ENCODE peak calls at places on chromosome 19, in six cellular contexts. One of them, this sample, is unnamed.

GRCh38 chr19:40805258-40805868 is 6.4 kb downstream of the EGLN2 start:
- DNase-seq in fibroblast of lung: no peak
- DNase-seq in lower lobe of right lung: no peak
- DNase-seq in GM23248: no peak
- DNase-seq in neuronal stem cell: no peak
- DNase-seq in tibial nerve: no peak
- DNase-seq in this sample: no peak

GRCh38 chr19:57655443-57655842 is 13.3 kb upstream of the ZSCAN4 start:
- DNase-seq in fibroblast of lung: no peak
- DNase-seq in GM23248: no peak
- DNase-seq in tibial nerve: no peak
- DNase-seq in lower lobe of right lung: no peak
- DNase-seq in neuronal stem cell: no peak
- DNase-seq in this sample: no peak

GRCh38 chr19:14370169-14370998 is 10.9 kb upstream of the ADGRE5 start:
- DNase-seq in tibial nerve: no peak
- DNase-seq in lower lobe of right lung: peak
- DNase-seq in fibroblast of lung: no peak
- DNase-seq in neuronal stem cell: no peak
- DNase-seq in GM23248: peak
- DNase-seq in this sample: peak

GRCh38 chr19:8387688-8388611 is 2.2 kb upstream of the RAB11B start:
- DNase-seq in fibroblast of lung: no peak
- DNase-seq in tibial nerve: no peak
- DNase-seq in lower lobe of right lung: peak
- DNase-seq in neuronal stem cell: no peak
- DNase-seq in GM23248: no peak
- DNase-seq in this sample: peak

GRCh38 chr19:40583283-40583682 is 6.6 kb downstream of the SHKBP1 start:
- DNase-seq in neuronal stem cell: no peak
- DNase-seq in lower lobe of right lung: no peak
- DNase-seq in fibroblast of lung: no peak
- DNase-seq in GM23248: no peak
- DNase-seq in tibial nerve: no peak
- DNase-seq in this sample: no peak

GRCh38 chr19:18415177-18415867 is 3.9 kb upstream of the SSBP4 start:
- DNase-seq in lower lobe of right lung: peak
- DNase-seq in GM23248: peak
- DNase-seq in tibial nerve: peak
- DNase-seq in fibroblast of lung: peak
- DNase-seq in neuronal stem cell: no peak
- DNase-seq in this sample: peak

GRCh38 chr19:48674921-48675824 is 2.4 kb upstream of the NTN5 start:
- DNase-seq in GM23248: peak
- DNase-seq in neuronal stem cell: peak
- DNase-seq in fibroblast of lung: peak
- DNase-seq in lower lobe of right lung: peak
- DNase-seq in tibial nerve: peak
- DNase-seq in this sample: peak

GRCh38 chr19:2089001-2089711 is 7.0 kb downstream of the MOB3A start:
- DNase-seq in lower lobe of right lung: no peak
- DNase-seq in GM23248: peak
- DNase-seq in tibial nerve: no peak
- DNase-seq in neuronal stem cell: no peak
- DNase-seq in fibroblast of lung: no peak
- DNase-seq in this sample: peak

GRCh38 chr19:3176715-3177501 is 1.7 kb upstream of the S1PR4 start:
- DNase-seq in lower lobe of right lung: peak
- DNase-seq in neuronal stem cell: no peak
- DNase-seq in tibial nerve: no peak
- DNase-seq in fibroblast of lung: peak
- DNase-seq in GM23248: peak
- DNase-seq in this sample: peak

GRCh38 chr19:29971648-29972047 is 29.6 kb downstream of the URI1 start:
- DNase-seq in neuronal stem cell: no peak
- DNase-seq in fibroblast of lung: no peak
- DNase-seq in tibial nerve: no peak
- DNase-seq in lower lobe of right lung: no peak
- DNase-seq in GM23248: no peak
- DNase-seq in this sample: no peak

GRCh38 chr19:38733493-38734175 is 10.6 kb downstream of the CAPN12 start:
- DNase-seq in GM23248: peak
- DNase-seq in neuronal stem cell: no peak
- DNase-seq in fibroblast of lung: no peak
- DNase-seq in lower lobe of right lung: peak
- DNase-seq in tibial nerve: no peak
- DNase-seq in this sample: peak

GRCh38 chr19:2171349-2172145 is 7.8 kb downstream of the DOT1L start:
- DNase-seq in GM23248: no peak
- DNase-seq in tibial nerve: no peak
- DNase-seq in fibroblast of lung: peak
- DNase-seq in lower lobe of right lung: peak
- DNase-seq in neuronal stem cell: no peak
- DNase-seq in this sample: no peak

GRCh38 chr19:6425732-6426686 is 1.4 kb upstream of the KHSRP start:
- DNase-seq in GM23248: no peak
- DNase-seq in neuronal stem cell: no peak
- DNase-seq in fibroblast of lung: no peak
- DNase-seq in lower lobe of right lung: no peak
- DNase-seq in tibial nerve: no peak
- DNase-seq in this sample: peak

GRCh38 chr19:28555317-28555716 is 657.6 kb downstream of the UQCRFS1 start:
- DNase-seq in lower lobe of right lung: no peak
- DNase-seq in GM23248: no peak
- DNase-seq in neuronal stem cell: no peak
- DNase-seq in fibroblast of lung: no peak
- DNase-seq in tibial nerve: no peak
- DNase-seq in this sample: no peak

GRCh38 chr19:56321981-56322558 is 7.4 kb upstream of the ZSCAN5A start:
- DNase-seq in lower lobe of right lung: no peak
- DNase-seq in GM23248: no peak
- DNase-seq in fibroblast of lung: no peak
- DNase-seq in tibial nerve: no peak
- DNase-seq in neuronal stem cell: no peak
- DNase-seq in this sample: peak

GRCh38 chr19:30349131-30349730 is 23.0 kb upstream of the ZNF536 start:
- DNase-seq in GM23248: no peak
- DNase-seq in tibial nerve: no peak
- DNase-seq in neuronal stem cell: no peak
- DNase-seq in fibroblast of lung: no peak
- DNase-seq in lower lobe of right lung: no peak
- DNase-seq in this sample: no peak

GRCh38 chr19:50315773-50316448 is 13.3 kb downstream of the KCNC3 start:
- DNase-seq in GM23248: peak
- DNase-seq in fibroblast of lung: no peak
- DNase-seq in tibial nerve: no peak
- DNase-seq in neuronal stem cell: no peak
- DNase-seq in lower lobe of right lung: no peak
- DNase-seq in this sample: peak

GRCh38 chr19:50312967-50313811 is 16.0 kb downstream of the KCNC3 start:
- DNase-seq in fibroblast of lung: no peak
- DNase-seq in lower lobe of right lung: no peak
- DNase-seq in tibial nerve: no peak
- DNase-seq in GM23248: no peak
- DNase-seq in neuronal stem cell: no peak
- DNase-seq in this sample: no peak

GRCh38 chr19:50313812-50314536 is 15.2 kb downstream of the KCNC3 start:
- DNase-seq in fibroblast of lung: no peak
- DNase-seq in GM23248: no peak
- DNase-seq in neuronal stem cell: no peak
- DNase-seq in tibial nerve: no peak
- DNase-seq in lower lobe of right lung: no peak
- DNase-seq in this sample: no peak

GRCh38 chr19:50317115-50317514 is 12.1 kb downstream of the KCNC3 start:
- DNase-seq in tibial nerve: no peak
- DNase-seq in GM23248: no peak
- DNase-seq in neuronal stem cell: no peak
- DNase-seq in fibroblast of lung: no peak
- DNase-seq in lower lobe of right lung: no peak
- DNase-seq in this sample: no peak

DNA sequence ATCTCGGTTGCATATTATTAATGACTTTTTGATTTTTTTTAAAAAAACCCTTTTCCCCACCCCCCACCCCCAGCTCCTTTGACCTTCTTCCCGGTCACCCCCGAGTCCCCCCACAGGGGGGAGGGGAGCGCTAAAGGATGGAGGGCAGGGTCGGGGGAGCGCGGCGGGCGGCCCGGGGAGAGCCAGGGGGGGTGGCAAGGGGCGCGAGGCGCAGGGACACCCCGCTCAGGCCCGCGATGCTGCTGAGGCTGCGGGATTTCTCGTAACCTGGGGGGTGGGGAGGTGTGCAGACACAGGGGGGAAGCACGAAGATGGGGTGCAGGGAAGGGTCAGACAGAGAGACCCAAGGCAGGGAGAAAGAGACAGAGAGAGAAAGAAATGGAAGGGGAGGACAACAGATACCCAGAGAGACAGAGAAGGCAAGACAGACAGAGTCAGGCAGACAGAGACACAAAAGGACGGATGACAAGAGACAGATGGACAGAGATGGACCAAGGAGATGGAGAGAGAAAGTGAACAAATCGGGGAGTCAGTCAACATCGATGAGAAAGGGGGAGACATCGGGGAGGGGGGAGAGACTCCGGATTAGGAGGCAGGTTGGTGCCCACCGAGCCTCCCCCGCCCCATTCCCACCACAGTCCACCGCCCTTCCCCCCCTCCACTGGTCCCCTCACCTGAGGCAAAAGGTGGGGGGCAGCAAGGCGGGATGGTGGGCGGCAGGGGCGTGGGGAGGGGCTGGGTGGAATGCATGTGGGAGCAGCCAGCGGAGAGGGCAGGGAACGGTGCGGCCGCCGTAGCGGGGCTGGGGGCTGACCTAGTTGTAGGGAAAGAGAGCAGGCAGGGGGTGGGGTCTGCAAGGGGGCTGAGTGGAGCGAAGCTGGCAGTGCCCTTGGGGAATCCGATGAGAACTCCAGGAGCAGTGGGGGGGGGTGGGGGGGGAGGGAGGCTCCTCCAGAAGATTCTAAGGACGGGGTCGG is 14.2 kb downstream of the KCNC3 start:
- DNase-seq in fibroblast of lung: no peak
- DNase-seq in neuronal stem cell: no peak
- DNase-seq in tibial nerve: no peak
- DNase-seq in GM23248: no peak
- DNase-seq in lower lobe of right lung: no peak
- DNase-seq in this sample: no peak
- H3K4me3 ChIP-seq in fibroblast of lung: no peak
- H3K4me3 ChIP-seq in neuronal stem cell: peak
- H3K4me3 ChIP-seq in tibial nerve: no peak
- H3K4me3 ChIP-seq in GM23248: no peak
- H3K4me3 ChIP-seq in lower lobe of right lung: no peak
- H3K4me3 ChIP-seq in this sample: no peak

GRCh38 chr19:52191951-52192350 is 2.1 kb downstream of the PPP2R1A start:
- DNase-seq in neuronal stem cell: no peak
- DNase-seq in GM23248: no peak
- DNase-seq in fibroblast of lung: peak
- DNase-seq in tibial nerve: no peak
- DNase-seq in lower lobe of right lung: no peak
- DNase-seq in this sample: no peak
- H3K4me3 ChIP-seq in neuronal stem cell: no peak
- H3K4me3 ChIP-seq in GM23248: peak
- H3K4me3 ChIP-seq in fibroblast of lung: peak
- H3K4me3 ChIP-seq in tibial nerve: no peak
- H3K4me3 ChIP-seq in lower lobe of right lung: peak
- H3K4me3 ChIP-seq in this sample: peak

DNA sequence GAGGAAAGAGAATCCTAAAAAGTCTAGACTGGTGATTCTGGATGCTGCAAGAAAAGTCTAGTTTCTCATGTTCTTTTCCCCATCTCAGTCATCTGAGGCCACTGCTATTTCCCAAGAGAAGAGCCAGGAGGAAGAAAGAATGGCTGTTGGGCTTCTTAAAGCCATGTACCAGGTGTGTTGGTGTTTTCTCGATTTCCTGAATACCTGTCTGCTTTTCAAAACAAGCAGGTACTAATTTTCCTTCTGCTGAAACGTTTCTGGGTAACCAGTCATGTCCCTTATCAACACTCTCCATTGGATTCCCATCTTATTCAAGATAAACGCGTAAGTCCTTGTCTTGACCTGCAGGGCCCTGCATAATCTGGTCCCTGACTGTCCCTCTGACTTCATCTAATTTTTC is 1.1 kb downstream of the ZNF570 start:
- DNase-seq in fibroblast of lung: no peak
- DNase-seq in GM23248: peak
- DNase-seq in lower lobe of right lung: no peak
- DNase-seq in tibial nerve: no peak
- DNase-seq in neuronal stem cell: no peak
- DNase-seq in this sample: no peak
- H3K4me3 ChIP-seq in fibroblast of lung: peak
- H3K4me3 ChIP-seq in GM23248: peak
- H3K4me3 ChIP-seq in lower lobe of right lung: no peak
- H3K4me3 ChIP-seq in tibial nerve: no peak
- H3K4me3 ChIP-seq in neuronal stem cell: no peak
- H3K4me3 ChIP-seq in this sample: peak

GRCh38 chr19:34269968-34270621 is 15.7 kb downstream of the GARRE1 start:
- DNase-seq in neuronal stem cell: no peak
- DNase-seq in lower lobe of right lung: peak
- DNase-seq in tibial nerve: peak
- DNase-seq in GM23248: peak
- DNase-seq in fibroblast of lung: peak
- DNase-seq in this sample: peak
- H3K4me3 ChIP-seq in neuronal stem cell: no peak
- H3K4me3 ChIP-seq in lower lobe of right lung: peak
- H3K4me3 ChIP-seq in tibial nerve: no peak
- H3K4me3 ChIP-seq in GM23248: peak
- H3K4me3 ChIP-seq in fibroblast of lung: no peak
- H3K4me3 ChIP-seq in this sample: no peak

GRCh38 chr19:32322541-32322940 is 22.9 kb upstream of the ZNF507 start:
- DNase-seq in tibial nerve: no peak
- DNase-seq in neuronal stem cell: no peak
- DNase-seq in fibroblast of lung: no peak
- DNase-seq in lower lobe of right lung: no peak
- DNase-seq in GM23248: no peak
- DNase-seq in this sample: no peak
- H3K4me3 ChIP-seq in tibial nerve: no peak
- H3K4me3 ChIP-seq in neuronal stem cell: no peak
- H3K4me3 ChIP-seq in fibroblast of lung: no peak
- H3K4me3 ChIP-seq in lower lobe of right lung: no peak
- H3K4me3 ChIP-seq in GM23248: no peak
- H3K4me3 ChIP-seq in this sample: no peak